ENCODE peak calls at places on chromosome 16, in seven cellular contexts. Z, H, N, X, C, A and Y are unnamed samples.

GRCh38 chr16:85557083-85557975 is 55.8 kb upstream of the GSE1 start:
- DNase-seq in X (peak), C (no peak), H (no peak), Z (no peak), N (peak), A (no peak), Y (no peak)

GRCh38 chr16:58507963-58508670 is 7.2 kb upstream of the SETD6 start:
- DNase-seq in Z (no peak), A (no peak), X (no peak), C (no peak), N (no peak), H (no peak), Y (no peak)

GRCh38 chr16:52578829-52579193 is 31.9 kb upstream of the TOX3 start:
- DNase-seq in Z (no peak), X (no peak), N (no peak), H (no peak), C (no peak), A (no peak), Y (no peak)

GRCh38 chr16:84065536-84066132 is 23.0 kb upstream of the SLC38A8 start:
- DNase-seq in H (peak), Z (peak), N (peak), X (no peak), A (peak), C (no peak), Y (peak)

GRCh38 chr16:69405757-69406156 is 18.7 kb upstream of the CYB5B start:
- DNase-seq in A (no peak), N (no peak), Z (no peak), C (no peak), H (no peak), X (no peak), Y (no peak)

GRCh38 chr16:53973021-53973420 is 269.1 kb downstream of the FTO start:
- DNase-seq in N (no peak), X (no peak), A (no peak), H (no peak), Z (peak), C (no peak), Y (no peak)

GRCh38 chr16:22314661-22315626 is 17.7 kb downstream of the POLR3E start:
- DNase-seq in H (no peak), Z (no peak), N (no peak), C (no peak), X (no peak), A (no peak), Y (no peak)

GRCh38 chr16:85719605-85720318 is 31.0 kb upstream of the GINS2 start:
- DNase-seq in X (no peak), C (no peak), H (no peak), Z (no peak), N (no peak), A (no peak), Y (no peak)

GRCh38 chr16:89946515-89946914 is 2.0 kb upstream of the DEF8 start:
- DNase-seq in A (no peak), N (no peak), H (no peak), X (no peak), Z (no peak), C (no peak), Y (no peak)

GRCh38 chr16:57593021-57593420 is 35.4 kb upstream of the ADGRG1 start:
- DNase-seq in H (no peak), C (no peak), Z (no peak), N (no peak), X (no peak), A (no peak), Y (no peak)

GRCh38 chr16:5838725-5839124 is 741.1 kb upstream of the EEF2KMT start:
- DNase-seq in X (no peak), N (no peak), Z (no peak), C (no peak), H (no peak), A (no peak), Y (no peak)
- H4K8ac ChIP-seq in X (no peak), N (no peak), Z (no peak), C (no peak), H (no peak), A (no peak), Y (no peak)

GRCh38 chr16:5216681-5217080 is 119.1 kb upstream of the EEF2KMT start:
- DNase-seq in X (no peak), Z (no peak), C (no peak), N (no peak), A (no peak), H (no peak), Y (no peak)

GRCh38 chr16:5215911-5216310 is 118.3 kb upstream of the EEF2KMT start:
- DNase-seq in C (peak), N (no peak), H (no peak), X (no peak), Z (peak), A (no peak), Y (no peak)

DNA sequence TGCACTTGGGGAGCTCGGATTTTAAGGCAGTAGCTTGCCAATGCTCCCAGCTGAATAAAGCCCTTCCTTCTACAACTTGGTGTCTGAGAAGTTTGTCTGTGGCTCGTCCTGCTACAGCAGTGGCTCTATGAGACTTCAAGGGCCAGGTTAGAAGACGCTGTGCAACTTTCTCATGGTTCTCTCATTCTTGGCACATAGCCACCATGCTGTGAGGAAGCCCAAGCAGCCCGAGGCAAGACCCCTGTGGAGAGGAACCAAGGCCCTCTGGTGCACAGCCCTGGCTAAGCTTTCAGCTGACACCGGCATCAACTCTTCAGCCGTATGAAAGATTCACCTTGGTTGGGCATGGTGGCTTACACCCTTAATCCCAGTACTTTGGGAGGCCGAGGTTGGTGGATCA is 116.9 kb upstream of the EEF2KMT start:
- DNase-seq in N (no peak), X (no peak), C (no peak), A (no peak), Z (no peak), H (no peak), Y (no peak)
- H4K8ac ChIP-seq in N (no peak), X (no peak), C (no peak), A (no peak), Z (no peak), H (no peak), Y (no peak)

DNA sequence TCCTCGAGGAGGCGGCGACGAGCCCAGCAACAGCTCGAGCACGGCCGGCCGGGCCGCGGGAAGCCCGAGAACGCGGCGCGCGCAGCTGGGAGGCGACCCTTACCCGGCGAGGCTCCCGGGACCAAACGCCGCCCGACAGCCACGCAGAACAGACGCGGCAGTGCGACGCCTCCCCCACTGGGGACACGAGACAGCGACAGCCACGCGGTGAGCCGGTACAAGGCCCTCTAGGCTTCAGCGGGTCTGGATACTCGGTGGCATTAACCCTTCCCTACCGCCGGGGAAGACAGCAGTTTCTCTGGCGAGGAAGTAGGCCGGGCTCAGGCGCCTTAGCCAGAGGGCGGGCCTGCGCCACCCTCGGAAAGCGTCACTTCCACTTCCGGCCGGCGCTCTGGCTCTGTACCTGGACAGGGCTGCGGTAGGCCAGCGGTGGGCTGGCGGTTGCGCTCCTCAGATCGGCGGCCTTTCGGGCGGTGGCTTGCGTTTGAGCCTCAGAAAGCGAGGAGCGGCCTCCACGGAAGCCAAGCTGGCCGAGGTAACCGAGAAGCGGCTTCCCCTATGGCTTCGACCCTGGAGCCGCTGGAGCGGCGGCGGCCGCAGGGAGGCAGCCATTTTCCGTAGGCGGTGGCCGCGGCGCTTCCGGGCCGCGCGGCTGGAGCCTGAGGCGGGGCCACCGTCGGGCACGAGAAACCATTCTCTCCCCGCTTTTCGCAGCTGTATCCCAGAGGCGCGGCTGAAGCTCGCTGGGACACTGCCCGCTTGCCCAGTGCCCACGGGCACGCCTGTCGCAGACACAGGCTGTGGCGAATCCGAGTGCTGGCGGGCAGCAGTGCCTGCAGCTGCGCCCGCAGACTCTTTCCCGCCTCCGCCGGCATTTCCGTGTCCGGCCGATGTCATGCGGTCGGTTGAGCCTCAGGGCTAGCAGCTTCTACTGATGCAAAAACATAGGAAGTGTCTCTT is at the start of the genes TIGD7 and ZNF75A:
- DNase-seq in A (peak), C (peak), N (peak), X (peak), H (peak), Z (peak), Y (peak)
- H4K8ac ChIP-seq in A (peak), C (no peak), N (peak), X (peak), H (peak), Z (peak), Y (no peak)

GRCh38 chr16:162271-162991 is 3.3 kb upstream of the HBM start:
- DNase-seq in C (no peak), Z (no peak), A (no peak), N (no peak), H (no peak), X (no peak), Y (no peak)
- H4K8ac ChIP-seq in C (no peak), Z (no peak), A (no peak), N (no peak), H (no peak), X (no peak), Y (no peak)

GRCh38 chr16:30666681-30667080 is 8.4 kb downstream of the FBRS start:
- DNase-seq in H (peak), N (no peak), X (no peak), C (no peak), Z (no peak), A (no peak), Y (no peak)
- H4K8ac ChIP-seq in H (no peak), N (no peak), X (no peak), C (no peak), Z (no peak), A (no peak), Y (no peak)

GRCh38 chr16:20830372-20830771 is 24.0 kb downstream of the REXO5 start:
- DNase-seq in N (no peak), Z (no peak), A (no peak), C (no peak), X (no peak), H (no peak), Y (no peak)

GRCh38 chr16:20838250-20838649 is 31.9 kb downstream of the REXO5 start:
- DNase-seq in X (no peak), A (no peak), H (no peak), N (no peak), Z (no peak), C (no peak), Y (no peak)

GRCh38 chr16:20833081-20833480 is 26.8 kb downstream of the REXO5 start:
- DNase-seq in C (no peak), X (no peak), Z (no peak), N (no peak), A (no peak), H (no peak), Y (no peak)
- H4K8ac ChIP-seq in C (no peak), X (no peak), Z (no peak), N (no peak), A (no peak), H (no peak), Y (no peak)

GRCh38 chr16:8229011-8229520 is 361.2 kb downstream of the TMEM114 start:
- DNase-seq in H (no peak), Z (peak), N (no peak), X (no peak), C (no peak), A (no peak), Y (peak)
- H4K8ac ChIP-seq in H (no peak), Z (no peak), N (no peak), X (no peak), C (no peak), A (no peak), Y (no peak)